ENCODE peak calls at places on chromosomes 12 and 14, in four cellular contexts. O is GM12865, M is AG04450, Q is neural progenitor cell. R is an unnamed sample.

GRCh38 chr12:21992823-21993222 is 51.6 kb upstream of the ABCC9 start:
- DNase-seq in O (peak; percentile 15), M (no peak), Q (no peak), R (peak; percentile 17)

GRCh38 chr12:12788131-12788530 is 2.7 kb downstream of the APOLD1 start:
- DNase-seq in O (no peak), M (no peak), Q (no peak), R (no peak)

GRCh38 chr12:16323010-16323409 is 24.4 kb upstream of the MGST1 start:
- DNase-seq in O (no peak), M (no peak), Q (no peak), R (no peak)

GRCh38 chr12:121400332-121401139 is 618 bp downstream of the RNF34 start:
- DNase-seq in O (peak; percentile 90), M (no peak), Q (peak; percentile 60), R (peak; percentile 58)

GRCh38 chr14:92582706-92583452 is 69.3 kb downstream of the RIN3 start:
- DNase-seq in O (peak; percentile 92), M (no peak), Q (no peak), R (peak; percentile 76)

GRCh38 chr14:73760598-73761586 is 46.7 kb upstream of the PNMA1 start:
- DNase-seq in O (peak; percentile 35), M (no peak), Q (no peak), R (no peak)

GRCh38 chr14:73753043-73753886 is 39.1 kb upstream of the PNMA1 start:
- DNase-seq in O (peak; percentile 42), M (no peak), Q (no peak), R (peak; percentile 20)

GRCh38 chr14:93086441-93087055 is 29.2 kb downstream of the ITPK1 start:
- DNase-seq in O (peak; percentile 85), M (no peak), Q (no peak), R (peak; percentile 56)

GRCh38 chr12:57793920-57794319 is 11.3 kb downstream of the TSFM start:
- DNase-seq in O (no peak), M (no peak), Q (no peak), R (no peak)

GRCh38 chr12:64427988-64428387 is 23.8 kb downstream of the XPOT start:
- DNase-seq in O (no peak), M (no peak), Q (no peak), R (no peak)

GRCh38 chr14:96139879-96140278 is 64.8 kb upstream of the BDKRB2 start:
- DNase-seq in O (no peak), M (no peak), Q (no peak), R (no peak)

R was measured in GM20000.